ENCODE peak calls at places on chromosomes 1 and 21, in seven cellular contexts. I is AG04450, U is colonic mucosa, P is fibroblast of lung, R is retinal pigment epithelial cell, T is ovary, F is coronary artery. O is an unnamed sample.

GRCh38 chr1:89363638-89364536 is at the start of gene GBP6:
- DNase-seq in I (no peak), U (no peak), P (no peak), R (no peak), T (no peak), F (no peak), O (no peak)

GRCh38 chr1:223301346-223301745 is 62.6 kb downstream of the SUSD4 start:
- DNase-seq in I (no peak), U (no peak), P (no peak), R (no peak), T (no peak), F (no peak), O (no peak)

GRCh38 chr1:181010789-181011188 is 11.9 kb downstream of the STX6 start:
- DNase-seq in I (peak), U (no peak), P (no peak), R (peak), T (no peak), F (no peak), O (no peak)

GRCh38 chr1:208137144-208137682 is 107.0 kb downstream of the PLXNA2 start:
- DNase-seq in I (no peak), U (no peak), P (peak), R (no peak), T (no peak), F (no peak), O (no peak)

GRCh38 chr1:33872681-33873080 is 8.8 kb downstream of the HMGB4 start:
- DNase-seq in I (no peak), U (no peak), P (no peak), R (no peak), T (no peak), F (no peak), O (no peak)

GRCh38 chr1:185672719-185673360 is 61.4 kb upstream of the HMCN1 start:
- DNase-seq in I (no peak), U (no peak), P (no peak), R (no peak), T (no peak), F (no peak), O (no peak)

GRCh38 chr1:161934278-161934608 is 89.4 kb downstream of the OLFML2B start:
- DNase-seq in I (no peak), U (no peak), P (no peak), R (no peak), T (no peak), F (no peak), O (no peak)

GRCh38 chr1:45009956-45010854 is 919 bp downstream of the HECTD3 start:
- DNase-seq in I (no peak), U (peak), P (no peak), R (no peak), T (peak), F (no peak), O (no peak)

GRCh38 chr1:23905461-23906025 is 7.6 kb downstream of the CNR2 start:
- DNase-seq in I (no peak), U (no peak), P (no peak), R (no peak), T (no peak), F (no peak), O (no peak)

GRCh38 chr1:67347688-67348472 is 40.2 kb downstream of the IL12RB2 start:
- DNase-seq in I (no peak), U (peak), P (peak), R (no peak), T (peak), F (no peak), O (no peak)

GRCh38 chr1:25028910-25029599 is 99.0 kb upstream of the RUNX3 start:
- DNase-seq in I (no peak), U (no peak), P (no peak), R (no peak), T (no peak), F (no peak), O (peak)

GRCh38 chr1:16145030-16145987 is 10.6 kb downstream of the EPHA2 start:
- DNase-seq in I (peak), U (peak), P (peak), R (no peak), T (peak), F (peak), O (no peak)

GRCh38 chr1:36728846-36729245 is 246.1 kb upstream of the CSF3R start:
- DNase-seq in I (no peak), U (no peak), P (no peak), R (no peak), T (no peak), F (no peak), O (no peak)

GRCh38 chr21:40143822-40144525 is 276.7 kb downstream of the PCP4 start:
- DNase-seq in I (no peak), U (peak), P (peak), R (peak), T (no peak), F (no peak), O (no peak)

GRCh38 chr1:239308701-239309333 is 77.6 kb upstream of the CHRM3 start:
- DNase-seq in I (no peak), U (peak), P (no peak), R (no peak), T (peak), F (no peak), O (no peak)
- TF ChIP-seq CTCF in I (no peak), U (peak), P (no peak), R (peak), T (no peak), F (peak), O (peak)

GRCh38 chr21:42114646-42115045 is 43.5 kb downstream of the UMODL1 start:
- DNase-seq in I (no peak), U (no peak), P (no peak), R (no peak), T (no peak), F (no peak), O (no peak)

GRCh38 chr21:42112857-42113256 is 41.7 kb downstream of the UMODL1 start:
- DNase-seq in I (peak), U (no peak), P (peak), R (peak), T (no peak), F (no peak), O (no peak)

GRCh38 chr21:42112223-42112622 is 41.1 kb downstream of the UMODL1 start:
- DNase-seq in I (no peak), U (no peak), P (no peak), R (no peak), T (no peak), F (no peak), O (no peak)

GRCh38 chr21:42115136-42115683 is 44.1 kb downstream of the UMODL1 start:
- DNase-seq in I (no peak), U (no peak), P (no peak), R (no peak), T (no peak), F (no peak), O (no peak)

DNA sequence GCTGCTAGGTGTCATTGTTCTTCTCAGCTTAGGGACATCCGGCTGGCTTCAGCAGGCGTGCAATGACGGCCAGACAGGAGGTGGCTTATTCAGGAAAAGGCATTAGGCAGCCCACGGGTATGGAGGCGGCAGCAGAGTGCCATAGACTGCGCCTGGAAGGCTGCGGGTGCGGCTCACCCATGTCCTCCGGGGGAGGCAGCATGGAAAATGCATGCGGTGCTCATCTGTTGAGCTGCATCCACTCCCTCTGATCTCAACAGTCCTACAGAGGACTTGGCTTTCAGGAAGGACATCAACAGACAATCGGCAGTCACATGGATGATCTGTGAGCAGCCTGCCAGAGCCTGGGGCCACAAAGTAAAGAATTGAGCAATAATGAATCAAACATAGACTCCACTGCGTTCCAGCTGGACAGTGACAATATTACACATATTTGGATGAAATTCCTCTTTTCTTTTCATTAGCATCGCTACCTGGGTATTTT is 42.9 kb downstream of the UMODL1 start:
- DNase-seq in I (no peak), U (no peak), P (no peak), R (no peak), T (no peak), F (no peak), O (no peak)
- TF ChIP-seq CTCF in I (peak), U (no peak), P (no peak), R (no peak), T (no peak), F (no peak), O (no peak)

GRCh38 chr1:114219247-114219872 is 65.7 kb upstream of the SYT6 start:
- DNase-seq in I (no peak), U (no peak), P (peak), R (no peak), T (no peak), F (no peak), O (no peak)
- TF ChIP-seq CTCF in I (peak), U (no peak), P (no peak), R (peak), T (no peak), F (no peak), O (no peak)

DNA sequence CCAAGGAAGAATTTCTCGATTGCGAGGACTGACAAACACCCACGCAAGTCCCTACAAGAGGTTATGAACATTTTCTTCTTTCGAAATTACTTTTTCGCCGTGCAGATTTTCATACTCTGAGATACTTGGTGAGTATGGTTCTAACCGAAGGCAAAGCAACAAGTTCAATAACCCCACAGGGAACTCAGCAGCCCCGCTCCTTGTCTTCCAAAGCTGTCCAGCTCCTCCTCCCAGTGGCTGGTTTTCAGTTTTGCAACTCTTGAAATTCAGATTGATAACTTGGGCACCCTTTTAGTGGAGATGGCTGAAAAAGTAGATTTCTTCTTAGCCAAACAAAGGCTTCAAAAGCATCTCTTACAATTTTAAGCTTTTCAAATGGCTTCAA is 154.4 kb downstream of the SETD4 start:
- DNase-seq in I (no peak), U (no peak), P (no peak), R (no peak), T (no peak), F (no peak), O (no peak)
- TF ChIP-seq CTCF in I (no peak), U (no peak), P (no peak), R (no peak), T (no peak), F (no peak), O (no peak)

GRCh38 chr1:197224160-197224559 is 43.9 kb upstream of the CRB1 start:
- DNase-seq in I (no peak), U (no peak), P (peak), R (no peak), T (no peak), F (no peak), O (no peak)
- TF ChIP-seq CTCF in I (peak), U (no peak), P (no peak), R (no peak), T (no peak), F (no peak), O (no peak)

DNA sequence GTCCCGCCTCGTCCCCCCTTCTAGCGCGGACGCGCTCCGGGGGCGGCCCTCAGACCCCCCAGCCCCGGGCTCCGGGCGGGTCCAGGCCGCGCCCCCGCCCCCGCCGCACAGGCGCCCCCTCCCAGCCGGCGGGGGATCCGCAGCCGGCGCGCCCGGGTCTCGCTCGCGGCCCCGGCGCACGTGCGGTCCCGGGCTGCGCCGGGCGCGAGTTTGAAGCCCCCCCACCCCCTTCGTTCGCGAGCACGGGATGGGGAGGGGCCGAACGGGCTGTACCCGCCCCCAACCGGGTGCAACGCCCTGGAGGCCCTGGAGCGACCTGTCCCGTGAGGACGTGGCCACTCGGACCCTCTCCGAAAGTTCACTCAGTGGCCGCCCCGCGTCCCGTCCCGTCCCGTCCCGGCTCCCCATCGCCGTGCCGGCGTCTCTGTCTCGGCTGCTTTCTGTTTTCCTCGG is 796 bp downstream of the PTPRF start:
- DNase-seq in I (no peak), U (peak), P (no peak), R (no peak), T (no peak), F (no peak), O (no peak)
- TF ChIP-seq CTCF in I (no peak), U (no peak), P (no peak), R (no peak), T (no peak), F (no peak), O (no peak)

GRCh38 chr1:183000563-183000962 is 22.7 kb upstream of the LAMC1 start:
- DNase-seq in I (no peak), U (no peak), P (no peak), R (peak), T (no peak), F (no peak), O (no peak)
- TF ChIP-seq CTCF in I (no peak), U (no peak), P (no peak), R (no peak), T (no peak), F (no peak), O (no peak)

GRCh38 chr1:12059226-12059625 is 3.9 kb upstream of the TNFRSF8 start:
- DNase-seq in I (no peak), U (no peak), P (no peak), R (no peak), T (no peak), F (no peak), O (no peak)
- TF ChIP-seq CTCF in I (no peak), U (no peak), P (no peak), R (no peak), T (no peak), F (no peak), O (no peak)

GRCh38 chr1:107748529-107748928 is 216.5 kb downstream of the VAV3 start:
- DNase-seq in I (no peak), U (no peak), P (peak), R (no peak), T (no peak), F (no peak), O (no peak)
- TF ChIP-seq CTCF in I (no peak), U (peak), P (peak), R (peak), T (no peak), F (no peak), O (no peak)